ENCODE peak calls at places on chromosomes 4 and X, in eight cellular contexts. P is MM.1S, N is left ventricle myocardium inferior, V is AG09309, H is GM12878, E is bronchial epithelial cell, G is right lobe of liver, B is natural killer cell. R is an unnamed sample.

GRCh38 chrX:118872102-118872566 is 48.5 kb downstream of the ZCCHC12 start:
- DNase-seq in H (no peak), B (no peak), P (no peak), V (no peak), G (peak; percentile 23), N (no peak), E (peak; percentile 5), R (no peak)

GRCh38 chrX:30620980-30621716 is 32.1 kb upstream of the GK start:
- DNase-seq in B (no peak), V (peak; percentile 74), P (no peak), G (no peak), E (peak; percentile 82), H (no peak), N (no peak), R (no peak)

GRCh38 chrX:154597221-154597620 is 12.3 kb downstream of the CTAG1A start:
- DNase-seq in P (no peak), E (no peak), G (no peak), B (no peak), N (no peak), H (no peak), V (no peak), R (no peak)

GRCh38 chr4:112038861-112039260 is 106.4 kb upstream of the FAM241A start:
- DNase-seq in V (no peak), H (no peak), G (no peak), P (no peak), N (no peak), B (no peak), E (peak; percentile 57), R (no peak)

GRCh38 chr4:146638801-146639351 is at the start of gene POU4F2:
- DNase-seq in G (no peak), P (no peak), E (no peak), N (no peak), H (no peak), V (no peak), B (no peak), R (no peak)

GRCh38 chr4:118351851-118352827 is 664 bp downstream of the PRSS12 start:
- DNase-seq in H (no peak), G (peak; percentile 46), P (no peak), B (no peak), E (no peak), V (no peak), N (no peak), R (peak; percentile 41)

GRCh38 chr4:124851741-124852140 is 139.2 kb upstream of the ANKRD50 start:
- DNase-seq in H (no peak), P (no peak), G (no peak), V (no peak), E (peak; percentile 13), B (no peak), N (no peak), R (no peak)

GRCh38 chrX:140713174-140713539 is 3.6 kb downstream of the LINC00632 start:
- DNase-seq in E (no peak), G (no peak), H (no peak), V (no peak), P (peak; percentile 27), N (no peak), B (no peak), R (no peak)

GRCh38 chr4:122577808-122578781 is 42.8 kb downstream of the IL21 start:
- DNase-seq in H (no peak), V (no peak), N (no peak), E (peak; percentile 48), B (no peak), P (peak; percentile 84), G (no peak), R (peak; percentile 26)

GRCh38 chrX:16578218-16578617 is 71.7 kb upstream of the S100G start:
- DNase-seq in H (no peak), B (no peak), N (no peak), E (peak; percentile 42), V (peak; percentile 4), P (no peak), G (no peak), R (no peak)

GRCh38 chr4:93147524-93148212 is 680.9 kb upstream of the ATOH1 start:
- DNase-seq in V (no peak), N (no peak), G (no peak), E (no peak), P (no peak), B (no peak), H (no peak), R (no peak)

GRCh38 chr4:74661427-74662171 is 132.7 kb downstream of the BTC start:
- DNase-seq in P (no peak), B (no peak), N (no peak), V (no peak), H (no peak), G (no peak), E (peak; percentile 88), R (no peak)

GRCh38 chr4:118920247-118920646 is 31.6 kb downstream of the SYNPO2 start:
- DNase-seq in E (no peak), H (no peak), G (no peak), B (no peak), P (no peak), N (peak; percentile 36), V (peak; percentile 10), R (no peak)

GRCh38 chr4:52645315-52645714 is 13.8 kb downstream of the USP46 start:
- DNase-seq in N (no peak), B (no peak), G (no peak), E (no peak), V (no peak), H (no peak), P (no peak), R (no peak)

GRCh38 chr4:42555828-42556227 is 101.1 kb downstream of the ATP8A1 start:
- DNase-seq in H (no peak), N (no peak), V (no peak), P (no peak), E (peak; percentile 55), B (no peak), G (no peak), R (no peak)

GRCh38 chr4:112517067-112517588 is 1.1 kb upstream of the NEUROG2 start:
- DNase-seq in G (no peak), P (no peak), E (no peak), V (no peak), N (no peak), H (peak; percentile 65), B (no peak), R (no peak)

GRCh38 chr4:1310796-1311715 is 21.4 kb downstream of the MAEA start:
- DNase-seq in N (no peak), B (no peak), P (no peak), G (peak; percentile 19), H (no peak), E (no peak), V (no peak), R (no peak)

DNA sequence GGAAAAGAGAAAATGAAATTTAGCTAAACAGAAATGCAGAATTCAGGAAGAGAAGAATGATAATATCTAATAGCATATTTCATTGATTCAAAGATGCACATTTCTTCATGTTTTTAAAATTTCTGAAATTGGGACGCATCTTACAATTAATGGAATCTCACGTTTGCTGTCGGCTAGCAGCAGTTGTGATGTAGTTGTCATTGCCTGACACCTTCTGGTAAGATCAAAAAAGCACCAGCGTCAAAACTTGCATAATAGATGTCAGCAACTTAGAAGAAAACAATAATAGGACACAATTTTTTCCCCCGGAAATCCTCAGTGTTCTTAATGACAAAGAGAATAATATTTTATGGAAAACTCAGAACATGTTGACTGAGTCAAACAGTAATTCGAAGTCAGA is 29.8 kb upstream of the SLC7A3 start:
- DNase-seq in E (peak; percentile 15), P (peak; percentile 29), N (no peak), H (no peak), G (no peak), V (no peak), B (no peak), R (no peak)
- TF ChIP-seq CTCF in E (peak; percentile 2), P (peak; percentile 48), N (no peak), H (no peak), G (no peak), V (no peak), B (no peak), R (peak; percentile 17)

GRCh38 chrX:43559643-43560042 is 96.5 kb upstream of the MAOA start:
- DNase-seq in E (peak; percentile 42), P (peak; percentile 31), V (no peak), H (no peak), B (no peak), G (no peak), N (peak; percentile 13), R (peak; percentile 11)
- TF ChIP-seq CTCF in E (peak; percentile 67), P (peak; percentile 53), V (peak; percentile 24), H (no peak), B (no peak), G (peak; percentile 52), N (peak; percentile 65), R (peak; percentile 72)

GRCh38 chrX:106481341-106481740 is 130.4 kb upstream of the RADX start:
- DNase-seq in E (peak; percentile 58), P (peak; percentile 59), H (peak; percentile 15), V (peak; percentile 4), B (no peak), G (no peak), N (no peak), R (peak; percentile 43)
- TF ChIP-seq CTCF in E (peak; percentile 41), P (peak; percentile 78), H (peak; percentile 65), V (peak; percentile 76), B (peak; percentile 69), G (peak; percentile 90), N (peak; percentile 73), R (peak; percentile 79)

GRCh38 chr4:140607852-140608251 is 39.1 kb upstream of the UCP1 start:
- DNase-seq in V (no peak), N (no peak), G (no peak), E (no peak), B (no peak), H (no peak), P (no peak), R (no peak)
- TF ChIP-seq CTCF in V (no peak), N (no peak), G (no peak), E (no peak), B (no peak), H (no peak), P (no peak), R (no peak)

DNA sequence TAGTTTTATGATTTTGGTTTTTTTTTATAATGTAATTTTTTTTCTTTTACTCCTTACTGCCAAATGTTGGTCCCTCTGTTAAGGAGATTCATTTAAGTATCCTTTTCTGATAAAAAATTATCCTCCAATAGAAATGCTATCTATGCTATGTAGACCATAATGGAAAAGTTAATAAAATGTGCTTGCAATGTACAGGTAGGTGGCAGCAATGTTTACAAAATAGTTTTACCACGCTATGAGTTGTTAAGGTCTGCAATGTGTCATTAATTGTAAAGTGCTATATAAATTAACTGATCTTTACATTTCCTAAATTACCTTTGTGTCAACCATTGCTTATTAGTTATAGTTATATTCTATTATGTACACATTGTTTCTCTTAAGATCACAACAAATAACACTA is 3.8 kb upstream of the CENPC start:
- DNase-seq in P (peak; percentile 68), N (no peak), G (no peak), E (peak; percentile 71), B (no peak), V (no peak), H (no peak), R (no peak)
- TF ChIP-seq CTCF in P (peak; percentile 68), N (peak; percentile 44), G (no peak), E (peak; percentile 37), B (peak; percentile 56), V (peak; percentile 9), H (peak; percentile 34), R (peak; percentile 10)

DNA sequence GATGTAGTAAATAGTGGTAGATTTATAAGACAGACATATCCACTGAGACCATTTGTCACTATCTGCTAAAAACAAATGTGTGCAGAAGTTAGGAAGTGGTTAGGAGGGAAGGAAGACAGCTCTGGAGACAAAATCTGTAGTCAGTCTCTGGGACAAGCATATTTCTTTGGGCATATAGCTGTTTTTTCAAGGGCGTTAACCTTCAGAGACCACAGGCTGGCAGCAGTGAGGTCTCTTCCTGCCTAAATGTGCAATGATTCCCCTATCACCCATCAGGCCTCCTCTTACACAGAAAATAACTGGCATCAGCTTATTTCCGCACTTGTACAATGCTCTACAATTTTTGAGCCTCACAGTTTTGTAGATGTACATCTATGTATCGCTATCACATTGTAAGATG is 6.5 kb downstream of the TMEM150C start:
- DNase-seq in H (no peak), E (no peak), P (no peak), N (no peak), G (no peak), V (no peak), B (no peak), R (no peak)
- TF ChIP-seq CTCF in H (no peak), E (no peak), P (no peak), N (no peak), G (no peak), V (peak; percentile 26), B (no peak), R (peak; percentile 15)

R was measured in progenitor cell of endocrine pancreas.